ENCODE peak calls at places on chromosomes 1 and 21, in six cellular contexts. S is iris pigment epithelial cell, N is type B pancreatic cell, Z is heart right ventricle, I is HFF-Myc, Y is NCI-H1694 treated with DMSO at 0.1 percent for 48 hours. V is an unnamed sample.
A peak's percentile ranks its signal among the peaks of the same experiment; 100 is the strongest.

GRCh38 chr1:18927082-18927653 is 24.8 kb upstream of the ALDH4A1 start:
- DNase-seq in Z (no peak), I (no peak), S (no peak), N (no peak), Y (no peak), V (no peak)

GRCh38 chr1:220991506-220991905 is 112.3 kb downstream of the HLX start:
- DNase-seq in I (no peak), N (no peak), Z (no peak), Y (no peak), S (no peak), V (no peak)

GRCh38 chr1:19260211-19261138 is 8.9 kb downstream of the MRTO4 start:
- DNase-seq in I (peak; percentile 38), N (no peak), Y (no peak), Z (no peak), S (peak; percentile 89), V (peak; percentile 93)

GRCh38 chr1:45325816-45326506 is 734 bp upstream of the HPDL start:
- DNase-seq in Z (no peak), Y (no peak), N (no peak), I (no peak), S (no peak), V (no peak)

GRCh38 chr21:35628331-35628730 is 432.0 kb downstream of the SETD4 start:
- DNase-seq in S (no peak), Y (no peak), I (no peak), Z (no peak), N (no peak), V (peak; percentile 78)

GRCh38 chr1:31013187-31013864 is 52.2 kb downstream of the PUM1 start:
- DNase-seq in Z (no peak), S (peak; percentile 68), I (no peak), N (no peak), Y (no peak), V (peak; percentile 25)

GRCh38 chr1:246155923-246156322 is 351.2 kb downstream of the SMYD3 start:
- DNase-seq in I (no peak), Y (no peak), Z (no peak), S (no peak), N (no peak), V (peak; percentile 47)

GRCh38 chr1:178649582-178650350 is 75.3 kb upstream of the RALGPS2 start:
- DNase-seq in N (no peak), I (no peak), S (peak; percentile 73), Y (no peak), Z (no peak), V (peak; percentile 76)